ENCODE peak calls at places on chromosomes 13 and 19, in ten cellular contexts. P, O, W, Q, F, U, X, C, D and Z are unnamed samples.

GRCh38 chr19:324716-325115 is 19.9 kb downstream of the MIER2 start:
- DNase-seq in P (no peak), O (no peak), W (no peak), Q (no peak), F (no peak), U (no peak), X (no peak), C (no peak), D (no peak), Z (no peak)

GRCh38 chr13:110341445-110342247 is 34.6 kb downstream of the COL4A2 start:
- DNase-seq in P (peak), O (no peak), W (no peak), Q (no peak), F (no peak), U (no peak), X (no peak), C (no peak), D (no peak), Z (no peak)

GRCh38 chr19:18460313-18460712 is 22.4 kb upstream of the ISYNA1 start:
- DNase-seq in P (peak), O (no peak), W (no peak), Q (no peak), F (no peak), U (no peak), X (no peak), C (peak), D (no peak), Z (peak)

GRCh38 chr13:91468301-91468700 is 69.9 kb downstream of the GPC5 start:
- DNase-seq in P (no peak), O (no peak), W (no peak), Q (no peak), F (no peak), U (no peak), X (no peak), C (no peak), D (no peak), Z (no peak)

GRCh38 chr13:42392706-42393572 is 121.0 kb downstream of the AKAP11 start:
- DNase-seq in P (no peak), O (no peak), W (no peak), Q (no peak), F (no peak), U (no peak), X (peak), C (no peak), D (no peak), Z (no peak)

GRCh38 chr19:7153008-7153407 is 83.5 kb downstream of the ZNF557 start:
- DNase-seq in P (no peak), O (no peak), W (no peak), Q (no peak), F (no peak), U (no peak), X (no peak), C (no peak), D (no peak), Z (no peak)

GRCh38 chr19:49514151-49514550 is 1.7 kb downstream of the FCGRT start:
- DNase-seq in P (no peak), O (no peak), W (peak), Q (no peak), F (no peak), U (no peak), X (no peak), C (no peak), D (peak), Z (no peak)

GRCh38 chr19:15331419-15332310 is 674 bp downstream of the BRD4 start:
- DNase-seq in P (peak), O (no peak), W (peak), Q (peak), F (peak), U (peak), X (peak), C (no peak), D (peak), Z (no peak)

GRCh38 chr13:112531263-112531794 is 56.6 kb downstream of the TUBGCP3 start:
- DNase-seq in P (no peak), O (no peak), W (no peak), Q (no peak), F (no peak), U (no peak), X (no peak), C (no peak), D (no peak), Z (no peak)